ENCODE peak calls at places on chromosomes 1 and 21, in four cellular contexts. L, V, Y and X are unnamed samples.

GRCh38 chr1:240099748-240100147 is 8.1 kb downstream of the FMN2 start:
- DNase-seq in L (no peak), V (no peak), Y (no peak), X (no peak)

GRCh38 chr1:214569357-214570004 is 18.1 kb upstream of the PTPN14 start:
- DNase-seq in L (no peak), V (no peak), Y (no peak), X (no peak)

GRCh38 chr1:2020310-2020655 is 1.1 kb downstream of the GABRD start:
- DNase-seq in L (no peak), V (no peak), Y (no peak), X (no peak)

GRCh38 chr1:111756124-111756513 is 418 bp downstream of the DDX20 start:
- DNase-seq in L (no peak), V (no peak), Y (no peak), X (no peak)

GRCh38 chr1:53913352-53914043 is 19.5 kb downstream of the DIO1 start:
- DNase-seq in L (no peak), V (no peak), Y (no peak), X (no peak)

GRCh38 chr1:30748699-30749401 is 8.7 kb downstream of the LAPTM5 start:
- DNase-seq in L (peak; percentile 55), V (no peak), Y (no peak), X (no peak)

GRCh38 chr1:176880954-176881595 is 283.4 kb downstream of the ASTN1 start:
- DNase-seq in L (peak; percentile 67), V (peak; percentile 25), Y (peak; percentile 81), X (no peak)

GRCh38 chr1:208243522-208243850 is 698 bp downstream of the PLXNA2 start:
- DNase-seq in L (no peak), V (no peak), Y (no peak), X (peak; percentile 41)

GRCh38 chr1:180188103-180188506 is 33.4 kb downstream of the QSOX1 start:
- DNase-seq in L (peak; percentile 49), V (no peak), Y (peak; percentile 74), X (no peak)

GRCh38 chr1:10424034-10424433 is 6.2 kb upstream of the CENPS start:
- DNase-seq in L (no peak), V (no peak), Y (no peak), X (no peak)

GRCh38 chr1:93735722-93736121 is 54.1 kb upstream of the BCAR3 start:
- DNase-seq in L (no peak), V (peak; percentile 23), Y (no peak), X (no peak)

GRCh38 chr21:41817228-41817627 is 50.4 kb upstream of the RIPK4 start:
- DNase-seq in L (peak; percentile 71), V (peak; percentile 31), Y (peak; percentile 57), X (no peak)

GRCh38 chr1:1777510-1777909 is 760 bp downstream of the NADK start:
- DNase-seq in L (peak; percentile 26), V (no peak), Y (no peak), X (no peak)

GRCh38 chr21:45102391-45102932 is 28.1 kb downstream of the ADARB1 start:
- DNase-seq in L (no peak), V (peak; percentile 28), Y (no peak), X (no peak)

GRCh38 chr1:20466231-20466630 is 19.8 kb downstream of the CAMK2N1 start:
- DNase-seq in L (no peak), V (no peak), Y (no peak), X (no peak)

GRCh38 chr1:2290171-2290578 is 62.1 kb downstream of the SKI start:
- DNase-seq in L (no peak), V (no peak), Y (no peak), X (no peak)

GRCh38 chr1:233094269-233094668 is 143.9 kb downstream of the NTPCR start:
- DNase-seq in L (no peak), V (no peak), Y (no peak), X (no peak)

GRCh38 chr21:29938968-29939858 is 583 bp downstream of the GRIK1 start:
- DNase-seq in L (no peak), V (no peak), Y (peak; percentile 52), X (no peak)

GRCh38 chr21:28758042-28758882 is 234.4 kb downstream of the LTN1 start:
- DNase-seq in L (no peak), V (no peak), Y (no peak), X (no peak)

GRCh38 chr21:39347537-39347936 is 1.4 kb downstream of the HMGN1 start:
- DNase-seq in L (no peak), V (no peak), Y (no peak), X (no peak)

GRCh38 chr1:7698666-7699065 is 72.4 kb upstream of the VAMP3 start:
- DNase-seq in L (no peak), V (no peak), Y (no peak), X (no peak)

GRCh38 chr1:32062867-32063230 is 9.9 kb upstream of the TMEM39B start:
- DNase-seq in L (no peak), V (no peak), Y (no peak), X (no peak)

GRCh38 chr1:35558374-35559316 is 1.0 kb downstream of the NCDN start:
- DNase-seq in L (no peak), V (no peak), Y (no peak), X (no peak)

GRCh38 chr1:244863491-244864252 is 671 bp downstream of the HNRNPU start:
- DNase-seq in L (no peak), V (no peak), Y (no peak), X (no peak)

GRCh38 chr1:247335871-247336270 is 4.2 kb upstream of the ZNF496 start:
- DNase-seq in L (no peak), V (no peak), Y (peak; percentile 42), X (no peak)

GRCh38 chr1:205571747-205572146 is 60.1 kb downstream of the ELK4 start:
- DNase-seq in L (no peak), V (no peak), Y (no peak), X (no peak)

GRCh38 chr1:181062800-181063428 is 25.6 kb upstream of the IER5 start:
- DNase-seq in L (peak; percentile 90), V (no peak), Y (no peak), X (peak; percentile 61)

GRCh38 chr21:43277481-43278351 is 108.9 kb downstream of the CRYAA start:
- DNase-seq in L (no peak), V (no peak), Y (no peak), X (no peak)

GRCh38 chr1:214439352-214440119 is 111.9 kb downstream of the PTPN14 start:
- DNase-seq in L (peak; percentile 89), V (no peak), Y (peak; percentile 49), X (peak; percentile 49)

GRCh38 chr1:180800945-180801344 is 111.8 kb upstream of the KIAA1614 start:
- DNase-seq in L (no peak), V (no peak), Y (no peak), X (no peak)

GRCh38 chr1:98001764-98002163 is 80.9 kb upstream of the DPYD start:
- DNase-seq in L (no peak), V (no peak), Y (no peak), X (no peak)

GRCh38 chr1:37240897-37241296 is 206.6 kb upstream of the GRIK3 start:
- DNase-seq in L (no peak), V (no peak), Y (no peak), X (no peak)

GRCh38 chr1:85607126-85607912 is 26.8 kb downstream of the CCN1 start:
- DNase-seq in L (no peak), V (peak; percentile 85), Y (peak; percentile 97), X (no peak)

GRCh38 chr1:108830119-108831008 is 26.5 kb downstream of the AKNAD1 start:
- DNase-seq in L (no peak), V (peak; percentile 76), Y (no peak), X (no peak)

GRCh38 chr1:57770236-57770635 is 346.4 kb upstream of the DAB1 start:
- DNase-seq in L (no peak), V (no peak), Y (no peak), X (no peak)

GRCh38 chr1:57770772-57771171 is 346.9 kb upstream of the DAB1 start:
- DNase-seq in L (peak; percentile 8), V (no peak), Y (no peak), X (no peak)
- TF ChIP-seq CTCF in L (peak; percentile 30), V (no peak), Y (peak; percentile 57), X (peak; percentile 41)

GRCh38 chr1:202954057-202954745 is 3.9 kb downstream of the ADIPOR1 start:
- DNase-seq in L (no peak), V (no peak), Y (no peak), X (no peak)

GRCh38 chr1:202961220-202961880 is 3.2 kb upstream of the ADIPOR1 start:
- DNase-seq in L (no peak), V (no peak), Y (no peak), X (no peak)

GRCh38 chr1:202959276-202959620 is 1.1 kb upstream of the ADIPOR1 start:
- DNase-seq in L (no peak), V (no peak), Y (no peak), X (no peak)

GRCh38 chr1:202958544-202959275 is 598 bp upstream of the ADIPOR1 start:
- DNase-seq in L (peak; percentile 16), V (no peak), Y (no peak), X (no peak)

DNA sequence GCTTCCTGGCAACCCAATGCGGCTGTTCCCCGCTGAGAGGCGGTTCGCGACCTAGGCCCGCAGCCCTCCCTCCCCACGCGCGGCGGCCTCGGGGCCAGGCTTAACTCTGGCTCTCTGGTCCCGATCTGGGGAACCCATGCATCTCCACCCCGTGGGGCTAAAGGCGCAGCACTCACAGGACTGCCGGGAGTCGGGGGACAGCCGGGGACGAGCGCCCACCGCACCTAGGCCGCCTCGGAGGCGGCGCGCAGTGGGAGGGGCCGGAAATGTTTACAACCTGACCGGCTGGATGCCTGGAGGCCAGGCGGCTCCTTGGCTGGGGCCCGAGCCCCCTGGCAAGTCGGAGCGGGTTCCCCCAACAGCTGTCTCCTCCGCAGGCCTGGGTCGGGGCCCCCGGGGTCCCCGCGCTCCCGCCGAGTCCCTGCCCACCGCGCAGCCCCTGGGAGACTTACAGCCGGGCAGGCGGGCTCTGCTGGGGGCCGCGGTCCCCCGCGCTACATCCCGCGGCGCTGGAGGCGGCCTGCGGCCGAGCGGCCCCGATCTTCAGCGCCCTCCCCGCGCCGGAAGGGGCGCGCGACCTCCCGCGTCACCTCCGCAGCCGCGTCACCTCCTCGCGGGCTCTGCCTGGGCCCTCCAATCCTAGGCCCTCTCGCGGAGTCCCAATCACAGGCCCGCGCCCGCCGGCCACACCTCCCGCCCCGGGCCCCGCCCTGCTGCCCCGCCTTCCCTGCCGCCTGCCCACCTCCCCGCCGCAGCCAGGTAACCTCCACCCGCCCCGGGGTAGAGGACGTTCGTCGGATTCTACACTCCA is at the start of gene ADIPOR1:
- DNase-seq in L (peak; percentile 92), V (peak; percentile 50), Y (peak; percentile 95), X (peak; percentile 93)
- TF ChIP-seq CTCF in L (peak; percentile 14), V (no peak), Y (peak; percentile 31), X (no peak)

DNA sequence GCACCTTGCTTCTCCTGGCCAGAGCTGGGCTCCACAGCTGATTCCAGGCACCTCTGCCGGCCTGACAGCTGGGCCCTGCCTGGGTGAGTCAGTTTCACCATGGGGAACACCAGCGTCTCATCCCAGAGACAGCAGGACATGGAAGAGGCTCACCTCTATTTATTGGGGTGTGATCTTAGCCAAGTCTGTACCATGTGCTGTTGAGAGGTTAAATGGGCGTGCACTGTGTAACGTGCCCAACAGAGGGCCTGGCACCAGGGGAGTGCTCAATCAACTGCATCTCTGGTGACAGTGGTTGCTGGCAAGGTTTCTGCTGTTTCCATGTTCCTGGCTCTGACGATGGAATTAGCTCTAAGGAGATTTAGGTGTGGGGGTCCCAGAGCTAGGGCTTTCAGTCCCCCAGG is 890 bp downstream of the CPLANE2 start:
- DNase-seq in L (peak; percentile 69), V (no peak), Y (no peak), X (no peak)
- TF ChIP-seq CTCF in L (peak; percentile 42), V (peak; percentile 3), Y (peak; percentile 52), X (peak; percentile 40)

DNA sequence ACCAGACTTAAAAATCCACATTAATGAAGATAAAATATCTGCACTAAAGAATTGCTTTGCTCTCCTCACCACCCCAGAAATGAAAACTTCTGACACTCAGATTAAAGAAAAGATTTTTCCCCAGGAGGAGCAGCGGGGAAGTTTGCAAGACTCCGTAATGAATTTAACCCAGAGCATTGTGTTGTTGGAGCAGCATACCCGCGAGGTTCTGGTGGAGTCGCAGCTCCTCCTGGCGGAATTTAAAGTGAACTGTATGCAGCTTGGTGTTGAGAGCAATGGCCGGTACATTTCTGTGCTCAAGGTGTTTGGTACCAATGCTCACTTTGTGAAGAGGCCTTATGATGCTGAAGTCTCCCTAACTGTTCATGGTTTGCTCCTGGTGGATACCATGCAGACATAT is 46.4 kb downstream of the VPS13D start:
- DNase-seq in L (peak; percentile 62), V (peak; percentile 10), Y (peak; percentile 69), X (no peak)
- TF ChIP-seq CTCF in L (peak; percentile 53), V (peak; percentile 51), Y (peak; percentile 84), X (peak; percentile 30)